ENCODE peak calls at places on chromosomes 5 and 9, in five cellular contexts. R is PC-3, L is left ventricle myocardium inferior, O is endothelial cell, A is AG04450. Y is an unnamed sample.

GRCh38 chr9:133731876-133732321 is 6.3 kb downstream of the SARDH start:
- DNase-seq in O (no peak), R (peak), A (no peak), L (no peak), Y (peak)

GRCh38 chr9:127290666-127291065 is 26.1 kb downstream of the GARNL3 start:
- DNase-seq in A (no peak), R (no peak), L (no peak), O (no peak), Y (no peak)

GRCh38 chr5:132486318-132487094 is 4.1 kb downstream of the IRF1 start:
- DNase-seq in A (no peak), R (no peak), L (no peak), O (no peak), Y (no peak)

GRCh38 chr9:107177857-107178256 is 105.2 kb upstream of the RAD23B start:
- DNase-seq in O (no peak), R (no peak), A (no peak), L (no peak), Y (no peak)

GRCh38 chr5:149903441-149903840 is 41.2 kb downstream of the PDE6A start:
- DNase-seq in O (no peak), R (no peak), L (no peak), A (no peak), Y (no peak)

GRCh38 chr9:98455957-98456621 is 200.6 kb upstream of the TBC1D2 start:
- DNase-seq in R (no peak), A (peak), O (no peak), L (no peak), Y (peak)

GRCh38 chr9:92590386-92590785 is 54.6 kb upstream of the ECM2 start:
- DNase-seq in A (no peak), R (no peak), O (peak), L (peak), Y (peak)

GRCh38 chr9:69471433-69471832 is 146.4 kb downstream of the ENTREP1 start:
- DNase-seq in R (peak), L (no peak), O (no peak), A (no peak), Y (peak)

GRCh38 chr9:90090997-90091396 is 486.2 kb downstream of the GADD45G start:
- DNase-seq in A (no peak), L (no peak), R (no peak), O (no peak), Y (no peak)

GRCh38 chr9:127931092-127931881 is 710 bp upstream of the PIP5KL1 start:
- DNase-seq in O (no peak), L (no peak), R (peak), A (no peak), Y (peak)

GRCh38 chr5:145062280-145062679 is 772.9 kb downstream of the PRELID2 start:
- DNase-seq in O (no peak), R (no peak), L (no peak), A (peak), Y (peak)

GRCh38 chr5:162068412-162068811 is 839 bp downstream of the GABRG2 start:
- DNase-seq in A (no peak), R (peak), L (no peak), O (peak), Y (peak)

GRCh38 chr9:99602854-99603253 is 218.8 kb upstream of the NR4A3 start:
- DNase-seq in O (no peak), A (no peak), R (no peak), L (no peak), Y (no peak)

GRCh38 chr5:34550255-34550654 is 105.9 kb upstream of the RAI14 start:
- DNase-seq in O (no peak), A (no peak), L (no peak), R (no peak), Y (no peak)

GRCh38 chr5:33470544-33470943 is 29.8 kb downstream of the TARS1 start:
- DNase-seq in R (peak), L (no peak), A (peak), O (no peak), Y (peak)

GRCh38 chr5:128869970-128870747 is 95.1 kb upstream of the SLC27A6 start:
- DNase-seq in R (no peak), A (no peak), L (no peak), O (no peak), Y (no peak)

GRCh38 chr5:158773151-158773550 is 326.6 kb downstream of the EBF1 start:
- DNase-seq in L (no peak), O (no peak), A (no peak), R (no peak), Y (no peak)

GRCh38 chr9:108836771-108837170 is 19.0 kb downstream of the ACTL7B start:
- DNase-seq in R (peak), O (no peak), L (no peak), A (no peak), Y (no peak)

GRCh38 chr5:19886123-19886921 is 101.7 kb downstream of the CDH18 start:
- DNase-seq in A (peak), R (peak), O (no peak), L (no peak), Y (peak)

DNA sequence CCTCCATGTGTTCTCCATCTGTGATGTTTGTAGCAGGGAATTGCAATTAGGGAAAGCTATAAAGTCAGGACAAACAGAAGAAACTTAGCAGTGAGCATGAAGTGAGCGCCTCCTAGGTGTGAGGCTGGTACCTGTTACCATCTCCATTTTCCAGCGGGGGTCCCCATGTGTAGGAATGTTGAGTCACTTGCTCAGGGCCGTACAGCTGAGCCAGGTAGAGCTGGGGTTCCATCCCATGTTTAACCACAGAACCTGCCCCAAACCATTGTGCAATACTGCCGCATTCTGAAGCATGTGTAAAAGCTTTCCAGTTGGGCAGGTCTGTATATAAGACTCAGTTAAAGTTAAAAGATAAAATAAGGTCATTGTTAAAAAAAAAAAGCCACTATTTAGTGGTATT is 62.7 kb downstream of the NDFIP1 start:
- DNase-seq in O (no peak), A (no peak), R (no peak), L (no peak), Y (no peak)
- TF ChIP-seq CTCF in O (no peak), A (no peak), R (no peak), L (no peak), Y (no peak)

DNA sequence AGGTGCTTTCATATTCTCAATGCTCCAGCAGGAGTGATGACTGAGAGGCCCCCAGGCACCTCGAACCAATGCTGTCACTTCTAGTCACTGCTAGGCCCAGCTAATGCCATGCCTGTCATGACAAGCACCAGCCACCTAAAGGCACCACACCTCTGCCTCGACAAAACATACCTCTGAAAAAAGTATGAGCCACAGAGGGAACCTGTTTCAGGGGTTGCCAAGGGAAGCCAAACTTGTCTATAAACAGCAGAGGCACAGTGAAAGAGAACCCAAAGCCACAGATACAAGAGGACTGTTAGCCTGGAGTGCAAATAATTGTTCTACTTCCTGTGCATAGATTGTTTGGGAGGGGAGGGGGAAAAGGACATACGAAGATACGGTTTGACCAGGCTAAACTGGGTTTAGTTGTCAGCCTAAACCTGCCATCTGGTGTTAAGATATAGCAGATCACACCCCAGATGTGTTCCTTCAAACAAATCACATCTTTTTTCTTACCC is 45.9 kb downstream of the BNC2 start:
- DNase-seq in A (peak), L (no peak), O (no peak), R (peak), Y (peak)
- TF ChIP-seq CTCF in A (peak), L (peak), O (no peak), R (peak), Y (peak)

GRCh38 chr5:176578391-176578808 is 29.3 kb downstream of the CDHR2 start:
- DNase-seq in L (peak), R (peak), O (peak), A (no peak), Y (peak)
- TF ChIP-seq CTCF in L (peak), R (peak), O (peak), A (peak), Y (peak)

GRCh38 chr5:127536687-127537086 is 19.2 kb downstream of the PRRC1 start:
- DNase-seq in A (no peak), L (no peak), O (no peak), R (peak), Y (peak)
- TF ChIP-seq CTCF in A (peak), L (peak), O (peak), R (peak), Y (peak)

GRCh38 chr9:4048441-4048840 is 251.4 kb downstream of the GLIS3 start:
- DNase-seq in O (no peak), L (no peak), R (peak), A (peak), Y (peak)
- TF ChIP-seq CTCF in O (no peak), L (peak), R (peak), A (peak), Y (peak)

DNA sequence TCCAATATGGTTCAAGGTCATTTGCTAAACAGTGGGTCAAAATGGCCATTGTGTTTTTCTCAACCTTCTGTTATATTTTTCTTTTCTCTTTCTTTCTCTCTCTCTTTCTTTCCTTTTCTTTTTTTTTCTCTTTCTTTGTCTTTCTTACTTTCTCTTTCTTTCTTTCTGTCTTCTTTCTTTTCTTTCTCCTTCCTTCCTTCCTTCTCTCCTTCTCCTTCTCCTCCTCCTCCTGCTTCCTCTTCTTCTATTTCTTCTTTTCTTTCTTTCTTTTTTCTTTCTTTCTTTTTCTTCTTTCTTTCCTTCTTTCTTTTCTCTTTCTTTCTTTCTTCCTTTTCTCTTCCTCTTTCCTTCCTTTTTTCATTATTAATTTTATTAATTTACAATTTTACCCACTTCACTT is 619.5 kb downstream of the IRX1 start:
- DNase-seq in A (no peak), R (no peak), O (no peak), L (no peak), Y (no peak)
- TF ChIP-seq CTCF in A (no peak), R (no peak), O (no peak), L (no peak), Y (no peak)

GRCh38 chr9:86866739-86867138 is 80.6 kb downstream of the GAS1 start:
- DNase-seq in L (no peak), O (no peak), R (no peak), A (no peak), Y (no peak)
- TF ChIP-seq CTCF in L (no peak), O (no peak), R (no peak), A (no peak), Y (no peak)

DNA sequence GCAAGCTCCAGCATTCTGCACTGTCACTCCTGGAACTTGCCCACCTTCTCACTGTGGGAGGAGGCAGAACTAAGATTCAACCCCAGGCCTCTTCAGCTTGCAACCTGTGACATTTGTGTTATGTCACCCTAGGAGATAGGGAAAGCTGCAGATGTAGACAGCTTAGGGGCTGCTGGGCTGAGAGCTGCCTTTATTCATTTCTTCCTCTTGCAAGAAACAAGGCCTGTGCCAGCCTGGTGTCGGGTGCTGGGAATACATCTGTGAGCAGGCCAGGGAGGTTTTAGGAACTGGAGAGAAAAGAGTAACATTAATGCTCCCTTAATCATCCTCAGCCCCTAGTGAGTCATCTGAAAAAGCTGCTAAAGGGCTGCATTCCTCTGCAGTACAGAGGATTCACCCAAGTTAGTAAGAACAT is 101.8 kb downstream of the FGF18 start:
- DNase-seq in O (no peak), A (peak), L (no peak), R (peak), Y (peak)
- TF ChIP-seq CTCF in O (no peak), A (peak), L (no peak), R (no peak), Y (peak)

DNA sequence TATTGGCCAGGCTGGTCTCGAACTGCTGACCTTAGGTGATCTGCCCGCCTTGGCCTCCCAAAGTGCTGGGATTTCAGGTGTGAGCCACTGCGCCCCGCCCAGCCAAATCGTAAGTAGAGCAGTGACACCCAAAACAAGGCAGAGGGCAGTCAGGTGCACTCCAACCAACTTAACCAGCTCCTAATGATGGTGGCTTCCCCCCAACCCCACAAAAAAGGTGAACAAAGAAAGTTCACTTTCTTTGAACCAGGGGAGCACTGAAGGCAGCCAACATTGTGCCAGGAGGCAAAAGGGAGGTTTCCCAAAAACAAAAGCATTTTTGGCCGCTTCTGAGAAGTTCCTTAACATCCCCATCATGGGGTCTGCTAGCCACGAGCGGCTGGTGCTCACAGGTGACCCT is 9.6 kb downstream of the GMCL2 start:
- DNase-seq in A (no peak), R (no peak), L (no peak), O (no peak), Y (no peak)
- TF ChIP-seq CTCF in A (no peak), R (no peak), L (no peak), O (no peak), Y (no peak)